ENCODE peak calls at places on chromosomes 12 and 14, in six cellular contexts. S is GM12878, I is WTC11, H is K562, Z is H1, C is HepG2. P is an unnamed sample.

GRCh38 chr12:26704684-26705475 is 128.1 kb downstream of the ITPR2 start:
- DNase-seq in C (peak), I (no peak), Z (no peak), H (no peak), S (no peak), P (no peak)

GRCh38 chr14:103867523-103867953 is 20.2 kb upstream of the PPP1R13B start:
- DNase-seq in Z (peak), H (no peak), S (no peak), I (no peak), C (no peak), P (no peak)

GRCh38 chr12:48696626-48697025 is 14.6 kb upstream of the KANSL2 start:
- DNase-seq in S (no peak), C (no peak), Z (no peak), H (no peak), I (no peak), P (no peak)

GRCh38 chr12:89060133-89060532 is 292.2 kb downstream of the DUSP6 start:
- DNase-seq in H (no peak), Z (no peak), I (no peak), S (no peak), C (no peak), P (no peak)

GRCh38 chr12:63815482-63815852 is 29.0 kb upstream of the SRGAP1 start:
- DNase-seq in C (no peak), Z (no peak), H (no peak), S (no peak), I (no peak), P (no peak)

GRCh38 chr14:103693514-103693913 is 21.7 kb downstream of the XRCC3 start:
- DNase-seq in S (no peak), Z (no peak), I (no peak), C (no peak), H (no peak), P (no peak)

GRCh38 chr12:45231515-45232145 is 15.7 kb downstream of the ANO6 start:
- DNase-seq in I (no peak), Z (no peak), S (no peak), H (no peak), C (peak), P (no peak)

GRCh38 chr12:39892146-39892545 is 213.7 kb downstream of the SLC2A13 start:
- DNase-seq in I (no peak), C (no peak), S (no peak), H (no peak), Z (no peak), P (no peak)

GRCh38 chr12:74646831-74647230 is 109.2 kb downstream of the ATXN7L3B start:
- DNase-seq in C (no peak), Z (no peak), H (no peak), S (no peak), I (no peak), P (peak)

GRCh38 chr12:6539276-6540134 is 5.2 kb downstream of the GAPDH start:
- DNase-seq in C (no peak), Z (no peak), S (no peak), H (no peak), I (no peak), P (peak)

GRCh38 chr12:42213954-42214426 is 24.1 kb downstream of the YAF2 start:
- DNase-seq in H (no peak), S (no peak), Z (no peak), C (no peak), I (no peak), P (no peak)

GRCh38 chr12:132456944-132457495 is 32.9 kb upstream of the FBRSL1 start:
- DNase-seq in Z (no peak), I (no peak), C (no peak), S (no peak), H (no peak), P (no peak)

GRCh38 chr14:33186656-33187055 is 248.0 kb downstream of the NPAS3 start:
- DNase-seq in Z (no peak), H (no peak), S (no peak), I (no peak), C (no peak), P (no peak)

GRCh38 chr12:124040737-124041136 is 67.7 kb downstream of the ZNF664 start:
- DNase-seq in S (no peak), I (no peak), H (no peak), Z (no peak), C (no peak), P (no peak)

DNA sequence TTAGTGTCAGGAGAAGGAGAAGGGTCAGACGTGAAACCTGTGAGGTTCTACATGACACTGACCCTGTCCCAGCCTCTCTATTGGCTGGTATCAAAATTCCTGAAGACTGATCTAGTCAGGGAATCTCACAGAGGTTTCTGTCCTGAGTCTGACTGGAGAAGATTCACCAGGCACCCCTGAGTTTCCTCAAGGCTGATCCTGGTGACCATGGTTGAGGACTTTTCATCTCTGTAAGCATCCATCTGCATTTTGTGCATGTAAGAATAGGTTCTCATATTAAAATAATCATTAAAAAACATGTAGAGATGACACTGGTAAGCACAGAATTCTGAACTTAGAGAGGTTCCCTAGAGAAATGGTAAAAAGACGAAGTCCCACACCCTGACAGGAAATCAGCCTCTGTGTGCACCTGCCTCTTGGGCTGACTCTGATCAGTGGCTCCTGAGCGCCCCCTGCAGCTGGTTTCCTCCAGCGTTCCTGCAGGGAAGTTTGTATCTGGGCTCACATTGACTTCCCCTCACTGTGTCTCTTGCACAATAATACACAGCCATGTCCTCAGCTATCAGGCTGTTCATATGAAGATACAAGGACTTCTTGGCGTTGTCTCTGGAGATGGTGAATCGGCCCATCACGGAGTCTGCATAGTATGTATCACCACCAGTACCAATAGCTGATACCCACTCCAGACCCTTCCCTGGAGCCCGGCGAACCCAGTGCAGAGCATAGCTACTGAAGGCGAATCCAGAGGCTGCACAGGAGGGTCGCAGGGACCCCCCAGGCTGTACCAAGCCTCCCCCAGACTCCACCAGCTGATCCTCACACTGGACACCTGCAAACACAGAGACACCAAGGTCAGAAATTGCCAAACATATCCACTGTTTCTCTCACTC is 991.9 kb downstream of the TMEM121 start:
- DNase-seq in H (no peak), I (no peak), S (no peak), C (no peak), Z (no peak), P (peak)
- TF ChIP-seq CTCF in H (peak), I (no peak), S (peak), C (peak), Z (no peak), P (no peak)

GRCh38 chr14:54836231-54836630 is 66.4 kb downstream of the GCH1 start:
- DNase-seq in I (no peak), Z (no peak), S (no peak), H (no peak), C (no peak), P (no peak)
- TF ChIP-seq CREB1 in I (no peak), Z (no peak), S (no peak), H (no peak), C (no peak), P (no peak)

GRCh38 chr14:65432361-65432948 is 19.9 kb downstream of the FUT8 start:
- DNase-seq in H (no peak), S (no peak), C (no peak), I (no peak), Z (no peak), P (no peak)

GRCh38 chr14:65433646-65434045 is 21.1 kb downstream of the FUT8 start:
- DNase-seq in S (no peak), H (no peak), C (no peak), I (no peak), Z (no peak), P (no peak)

GRCh38 chr14:65431951-65432350 is 19.4 kb downstream of the FUT8 start:
- DNase-seq in I (no peak), Z (no peak), S (no peak), C (no peak), H (no peak), P (no peak)

GRCh38 chr14:65433157-65433556 is 20.6 kb downstream of the FUT8 start:
- DNase-seq in Z (no peak), I (no peak), C (no peak), S (no peak), H (no peak), P (no peak)

GRCh38 chr14:65434216-65434850 is 21.8 kb downstream of the FUT8 start:
- DNase-seq in S (no peak), I (no peak), C (no peak), H (no peak), Z (no peak), P (peak)
- TF ChIP-seq CTCF in S (no peak), I (no peak), C (no peak), H (no peak), Z (no peak), P (no peak)

GRCh38 chr12:105978276-105978675 is 160.5 kb downstream of the NUAK1 start:
- DNase-seq in Z (no peak), S (no peak), I (no peak), C (no peak), H (no peak), P (no peak)
- TF ChIP-seq CREB1 in Z (no peak), S (no peak), I (no peak), C (no peak), H (no peak), P (no peak)

DNA sequence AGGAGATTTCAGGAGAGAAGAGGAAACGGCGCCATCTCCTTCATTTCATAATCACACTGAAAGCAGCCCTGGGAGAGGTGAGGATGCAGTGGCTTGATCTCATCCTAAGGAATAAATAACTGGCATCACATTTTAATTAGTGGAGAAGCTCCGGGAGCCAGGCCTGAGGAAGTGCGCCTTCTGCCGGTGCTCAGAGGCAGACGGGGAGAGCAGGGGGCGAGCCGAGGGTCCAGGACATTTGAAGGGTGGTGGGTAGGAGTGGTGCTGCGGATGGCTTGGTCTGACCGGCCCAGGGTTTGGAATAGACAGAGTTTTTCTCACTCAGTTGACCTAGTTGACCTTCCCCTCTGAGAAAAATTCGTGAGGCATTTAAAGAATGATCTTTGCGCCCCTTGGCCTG is 265.0 kb downstream of the CACNA1C start:
- DNase-seq in C (no peak), S (no peak), I (no peak), H (no peak), Z (no peak), P (peak)
- TF ChIP-seq CTCF in C (no peak), S (no peak), I (no peak), H (no peak), Z (peak), P (peak)

P was measured in GM23338.